ENCODE peak calls at places on chromosomes 5 and 9, in eight cellular contexts. I is pancreas; T is dorsolateral prefrontal cortex; D is fibroblast of lung; A is upper lobe of right lung; U is heart right ventricle; C is CD8-positive, alpha-beta T cell; Z is brain microvascular endothelial cell. J is an unnamed sample.

GRCh38 chr5:136979131-136979530 is 520.0 kb downstream of the SPOCK1 start:
- DNase-seq in I (no peak), T (no peak), D (peak; percentile 57), A (no peak), U (no peak), C (no peak), Z (no peak), J (no peak)

GRCh38 chr9:76716270-76716669 is 48.0 kb upstream of the PCA3 start:
- DNase-seq in I (no peak), T (no peak), D (peak; percentile 53), A (no peak), U (no peak), C (no peak), Z (no peak), J (no peak)

GRCh38 chr5:77431719-77432118 is 60.4 kb downstream of the WDR41 start:
- DNase-seq in I (no peak), T (no peak), D (no peak), A (no peak), U (no peak), C (no peak), Z (no peak), J (no peak)

GRCh38 chr5:39772307-39772706 is 347.5 kb upstream of the DAB2 start:
- DNase-seq in I (no peak), T (no peak), D (no peak), A (no peak), U (no peak), C (no peak), Z (no peak), J (no peak)

GRCh38 chr5:173919443-173919842 is 31.3 kb downstream of the CPEB4 start:
- DNase-seq in I (no peak), T (no peak), D (peak; percentile 44), A (no peak), U (no peak), C (no peak), Z (peak; percentile 12), J (no peak)

GRCh38 chr9:137550958-137551655 is 572 bp upstream of the MRPL41 start:
- DNase-seq in I (peak; percentile 89), T (no peak), D (no peak), A (peak; percentile 89), U (no peak), C (no peak), Z (no peak), J (no peak)

GRCh38 chr9:92715488-92716231 is 45.7 kb upstream of the IPPK start:
- DNase-seq in I (peak; percentile 47), T (no peak), D (peak; percentile 32), A (no peak), U (peak; percentile 47), C (no peak), Z (no peak), J (peak; percentile 91)

GRCh38 chr5:134138416-134139376 is 24.2 kb downstream of the TCF7 start:
- DNase-seq in I (peak; percentile 43), T (peak; percentile 25), D (peak; percentile 68), A (peak; percentile 34), U (no peak), C (peak; percentile 11), Z (no peak), J (peak; percentile 87)

GRCh38 chr5:61896811-61897210 is 409.2 kb upstream of the KIF2A start:
- DNase-seq in I (no peak), T (no peak), D (no peak), A (no peak), U (no peak), C (no peak), Z (no peak), J (no peak)

GRCh38 chr5:87116821-87117512 is 150.7 kb upstream of the RASA1 start:
- DNase-seq in I (no peak), T (no peak), D (peak; percentile 50), A (no peak), U (no peak), C (no peak), Z (peak; percentile 18), J (no peak)

GRCh38 chr9:94952553-94953373 is 226.3 kb downstream of the AOPEP start:
- DNase-seq in I (no peak), T (no peak), D (peak; percentile 38), A (no peak), U (no peak), C (peak; percentile 4), Z (no peak), J (peak; percentile 90)

GRCh38 chr5:68688547-68688946 is 405.3 kb upstream of the SLC30A5 start:
- DNase-seq in I (no peak), T (no peak), D (no peak), A (no peak), U (no peak), C (no peak), Z (no peak), J (no peak)

GRCh38 chr5:26024774-26025173 is 1013.6 kb downstream of the CDH9 start:
- DNase-seq in I (no peak), T (no peak), D (no peak), A (no peak), U (no peak), C (no peak), Z (no peak), J (no peak)

GRCh38 chr5:171897231-171897630 is 109.2 kb downstream of the FBXW11 start:
- DNase-seq in I (no peak), T (no peak), D (no peak), A (no peak), U (no peak), C (no peak), Z (no peak), J (no peak)

GRCh38 chr9:136117291-136118060 is 1.2 kb downstream of the TMEM250 start:
- DNase-seq in I (peak; percentile 81), T (no peak), D (peak; percentile 7), A (no peak), U (peak; percentile 63), C (no peak), Z (no peak), J (no peak)

GRCh38 chr5:112240011-112240410 is 179.1 kb downstream of the EPB41L4A start:
- DNase-seq in I (no peak), T (no peak), D (peak; percentile 5), A (no peak), U (no peak), C (no peak), Z (no peak), J (no peak)

GRCh38 chr5:142568271-142568995 is 117.5 kb downstream of the FGF1 start:
- DNase-seq in I (no peak), T (no peak), D (peak; percentile 75), A (no peak), U (no peak), C (no peak), Z (peak; percentile 83), J (no peak)

GRCh38 chr5:8458038-8458383 is 589.1 kb downstream of the MTRR start:
- DNase-seq in I (no peak), T (no peak), D (peak; percentile 25), A (no peak), U (no peak), C (no peak), Z (no peak), J (peak; percentile 9)

GRCh38 chr9:133344071-133344470 is 3.9 kb downstream of the MED22 start:
- DNase-seq in I (peak; percentile 39), T (no peak), D (no peak), A (no peak), U (no peak), C (no peak), Z (no peak), J (no peak)

GRCh38 chr9:133342083-133342406 is 5.9 kb downstream of the MED22 start:
- DNase-seq in I (peak; percentile 58), T (no peak), D (no peak), A (no peak), U (no peak), C (no peak), Z (no peak), J (no peak)

GRCh38 chr9:133341369-133342082 is 5.5 kb upstream of the SURF6 start:
- DNase-seq in I (peak; percentile 59), T (no peak), D (no peak), A (peak; percentile 80), U (peak; percentile 58), C (no peak), Z (no peak), J (no peak)

GRCh38 chr9:133340916-133341315 is 4.9 kb upstream of the SURF6 start:
- DNase-seq in I (peak; percentile 56), T (no peak), D (no peak), A (no peak), U (no peak), C (no peak), Z (no peak), J (no peak)

DNA sequence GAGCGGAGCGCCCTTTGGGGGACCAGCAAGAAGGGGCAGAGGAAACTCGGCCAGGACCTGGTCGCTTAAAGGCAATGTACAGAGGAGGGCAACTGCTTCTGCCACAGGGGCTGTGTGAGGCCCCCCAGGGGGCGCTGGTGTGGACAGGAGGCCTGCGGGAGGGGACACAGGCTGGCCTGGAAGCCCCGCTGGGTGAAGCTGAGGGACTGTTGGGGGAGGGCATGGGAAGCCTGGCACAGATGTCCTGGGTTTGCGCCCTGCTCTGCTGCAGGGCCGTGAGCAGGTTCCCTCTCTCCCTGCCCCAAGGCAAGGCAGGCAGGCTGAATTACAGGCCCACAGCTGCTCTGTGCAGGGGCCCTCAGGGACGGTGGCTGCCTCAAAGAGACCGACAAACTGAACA is 5.4 kb downstream of the MED22 start:
- DNase-seq in I (peak; percentile 66), T (no peak), D (no peak), A (no peak), U (no peak), C (no peak), Z (no peak), J (no peak)
- TF ChIP-seq CTCF in I (no peak), T (no peak), D (no peak), A (peak; percentile 13), U (no peak), C (no peak), Z (peak; percentile 40), J (no peak)

DNA sequence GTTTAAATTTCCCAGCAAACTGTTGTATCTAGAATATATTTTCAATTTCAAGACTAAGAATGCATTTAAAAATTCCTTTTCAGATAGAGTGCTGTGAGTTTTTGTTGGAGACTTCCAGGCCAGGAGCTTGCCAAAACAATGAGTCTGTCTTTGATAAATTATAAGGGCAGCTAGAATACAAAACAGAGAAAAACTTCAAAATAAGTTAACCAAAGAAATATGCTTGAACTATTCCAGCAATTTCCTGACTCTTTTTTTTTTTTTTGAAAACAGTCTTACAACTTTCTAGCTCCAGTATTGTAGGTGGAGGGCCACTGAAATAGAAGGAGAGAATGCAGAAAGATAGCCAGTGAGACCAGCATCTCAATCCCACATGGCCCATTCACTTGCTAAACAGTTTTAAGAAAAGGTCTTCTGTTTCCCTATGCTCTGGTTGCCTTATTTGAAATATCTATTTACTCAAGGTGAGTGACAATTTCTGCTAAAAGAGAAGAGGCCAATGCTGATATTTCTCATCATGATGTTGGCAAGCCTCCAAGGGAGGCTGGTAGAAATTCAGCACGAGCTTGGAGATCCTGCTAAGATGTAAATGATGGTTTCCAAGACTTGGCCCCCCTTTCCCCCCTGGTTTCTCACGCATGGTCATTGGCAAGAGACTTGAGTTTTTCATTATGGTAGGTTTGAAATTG is 103.2 kb downstream of the USP20 start:
- DNase-seq in I (no peak), T (no peak), D (peak; percentile 91), A (no peak), U (no peak), C (no peak), Z (peak; percentile 45), J (no peak)
- H3K27ac ChIP-seq in I (no peak overlapping the region), T (peak overlapping the region; percentile 78), D (no peak overlapping the region), A (no peak overlapping the region), U (peak overlapping the region; percentile 51), C (no peak overlapping the region), Z (peak overlapping the region; percentile 12), J (no peak overlapping the region)

GRCh38 chr9:112705773-112706427 is 12.0 kb downstream of the INIP start:
- DNase-seq in I (no peak), T (peak; percentile 34), D (peak; percentile 45), A (no peak), U (no peak), C (no peak), Z (peak; percentile 50), J (no peak)
- TF ChIP-seq CTCF in I (no peak), T (peak; percentile 66), D (peak; percentile 31), A (peak; percentile 42), U (no peak), C (no peak), Z (peak; percentile 69), J (no peak)

GRCh38 chr5:151751593-151751992 is 6.8 kb downstream of the ATOX1 start:
- DNase-seq in I (no peak), T (no peak), D (no peak), A (no peak), U (no peak), C (no peak), Z (no peak), J (no peak)
- H3K27ac ChIP-seq in I (no peak overlapping the region), T (no peak overlapping the region), D (no peak overlapping the region), A (no peak overlapping the region), U (no peak overlapping the region), C (no peak overlapping the region), Z (no peak overlapping the region), J (peak overlapping the region; percentile 39)